ENCODE peak calls at places on chromosomes 1 and 21, in five cellular contexts. M is CD8-positive, alpha-beta T cell; Y is neural crest cell; Q is choroid plexus epithelial cell; J is lower lobe of right lung. N is an unnamed sample.

GRCh38 chr1:160567858-160568682 is 11.2 kb downstream of the CD84 start:
- DNase-seq in Y (no peak), M (peak), J (no peak), Q (no peak), N (no peak)

GRCh38 chr1:169483500-169483966 is 2.2 kb downstream of the SLC19A2 start:
- DNase-seq in Y (no peak), M (no peak), J (no peak), Q (peak), N (peak)

GRCh38 chr1:155125511-155125945 is 2.1 kb upstream of the EFNA1 start:
- DNase-seq in Y (no peak), Q (peak), J (no peak), M (no peak), N (peak)

GRCh38 chr1:193031431-193031830 is 27.7 kb downstream of the UCHL5 start:
- DNase-seq in Q (peak), M (no peak), J (no peak), Y (no peak), N (peak)

GRCh38 chr1:183315987-183316758 is 102.0 kb downstream of the NMNAT2 start:
- DNase-seq in M (no peak), Q (no peak), J (no peak), Y (no peak), N (no peak)

GRCh38 chr1:224780736-224781135 is 148.7 kb upstream of the DNAH14 start:
- DNase-seq in Y (no peak), M (no peak), J (no peak), Q (no peak), N (no peak)

GRCh38 chr1:229279242-229279641 is 8.3 kb downstream of the RAB4A start:
- DNase-seq in Y (no peak), J (no peak), Q (no peak), M (no peak), N (no peak)

GRCh38 chr1:227542153-227543120 is 20.9 kb upstream of the ZNF678 start:
- DNase-seq in M (peak), Q (peak), Y (peak), J (peak), N (peak)

GRCh38 chr1:230913496-230913895 is 45.2 kb upstream of the C1orf198 start:
- DNase-seq in Y (no peak), J (no peak), M (no peak), Q (no peak), N (peak)

GRCh38 chr1:198849108-198849507 is 210.3 kb downstream of the PTPRC start:
- DNase-seq in Y (no peak), Q (no peak), J (no peak), M (no peak), N (no peak)

GRCh38 chr1:228416217-228416971 is at the start of gene TRIM17:
- DNase-seq in M (peak), Y (peak), Q (peak), J (no peak), N (no peak)

GRCh38 chr1:118113261-118113660 is 71.8 kb downstream of the SPAG17 start:
- DNase-seq in Q (no peak), Y (no peak), J (no peak), M (no peak), N (peak)

GRCh38 chr1:108327534-108328462 is 83.9 kb upstream of the NBPF4 start:
- DNase-seq in Q (peak), Y (no peak), J (no peak), M (no peak), N (peak)
- TF ChIP-seq CTCF in Q (peak), Y (peak), J (no peak), M (no peak), N (peak)

DNA sequence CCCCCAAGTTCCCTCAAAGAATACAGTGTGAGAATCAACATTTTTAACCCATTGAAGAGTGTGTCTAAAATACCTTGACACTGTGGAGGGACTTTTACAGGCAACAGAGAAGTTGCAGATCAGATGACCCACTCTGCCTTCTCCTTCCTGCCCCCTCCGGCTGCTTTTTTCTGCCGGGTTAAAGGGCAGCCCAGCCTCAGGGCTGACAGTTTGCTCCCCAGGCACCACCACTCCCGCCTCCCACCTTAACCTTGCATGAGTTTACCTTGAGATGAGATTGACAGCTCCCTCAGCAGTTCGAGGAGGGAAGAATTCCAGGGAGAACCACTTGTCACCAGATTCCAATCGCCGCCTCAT is 3.2 kb downstream of the MTHFR start:
- DNase-seq in M (no peak), J (no peak), Y (no peak), Q (peak), N (no peak)
- TF ChIP-seq CTCF in M (no peak), J (no peak), Y (no peak), Q (no peak), N (no peak)

GRCh38 chr1:206430031-206430983 is 40.0 kb upstream of the IKBKE start:
- DNase-seq in Q (peak), M (no peak), Y (no peak), J (no peak), N (peak)
- TF ChIP-seq CTCF in Q (peak), M (no peak), Y (no peak), J (no peak), N (peak)

GRCh38 chr1:27600500-27601175 is 3.3 kb downstream of the AHDC1 start:
- DNase-seq in M (no peak), J (no peak), Y (no peak), Q (peak), N (no peak)
- TF ChIP-seq CTCF in M (no peak), J (no peak), Y (no peak), Q (peak), N (no peak)

GRCh38 chr1:217747156-217747769 is 116.1 kb downstream of the SPATA17 start:
- DNase-seq in M (no peak), Q (peak), Y (no peak), J (no peak), N (peak)
- TF ChIP-seq CTCF in M (peak), Q (peak), Y (peak), J (peak), N (peak)

GRCh38 chr1:235157150-235157549 is 3.9 kb downstream of the RBM34 start:
- DNase-seq in Y (no peak), J (no peak), Q (no peak), M (no peak), N (no peak)

GRCh38 chr1:235158680-235159079 is 2.4 kb downstream of the RBM34 start:
- DNase-seq in Q (no peak), J (no peak), M (no peak), Y (no peak), N (no peak)

GRCh38 chr1:235160395-235160964 is 570 bp downstream of the RBM34 start:
- DNase-seq in J (no peak), Q (peak), Y (no peak), M (no peak), N (peak)

GRCh38 chr1:235161685-235162327 is 756 bp upstream of the RBM34 start:
- DNase-seq in J (no peak), M (no peak), Q (no peak), Y (no peak), N (no peak)

DNA sequence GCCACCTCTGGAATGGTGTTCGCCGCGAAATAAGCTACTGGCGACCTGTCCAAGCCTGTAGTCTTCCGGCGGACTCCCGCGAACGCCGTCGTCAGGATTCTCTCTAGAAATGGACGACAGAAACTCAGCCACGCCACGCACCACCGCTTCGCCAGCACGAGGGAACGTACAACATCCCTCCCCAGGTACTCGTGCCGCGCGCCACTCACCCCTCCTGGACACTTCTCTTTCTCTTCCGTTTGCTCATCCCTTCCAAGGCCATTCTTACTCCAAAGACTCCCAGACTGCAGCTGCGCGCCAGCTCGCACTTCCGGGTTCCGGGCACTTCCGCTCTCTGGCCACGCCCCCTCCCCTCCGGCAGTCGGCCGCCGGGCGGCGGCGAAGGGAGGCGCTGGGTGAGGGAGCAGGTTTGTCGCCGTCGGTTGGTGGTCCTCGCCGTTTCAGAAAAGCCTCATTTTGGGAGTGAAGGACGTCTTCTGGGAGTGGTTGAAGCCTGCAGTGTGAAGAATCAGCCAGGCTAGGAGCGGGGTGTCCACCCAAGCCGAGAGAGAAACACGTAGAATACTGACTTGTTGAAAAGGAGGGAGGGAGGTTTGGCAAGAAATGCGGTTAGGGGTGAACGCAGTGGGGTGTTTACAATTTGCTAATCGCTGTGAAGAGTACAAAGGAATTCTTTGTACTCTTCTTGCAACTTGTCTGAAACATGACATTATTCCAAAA is at the start of gene RBM34:
- DNase-seq in Y (peak), Q (peak), M (peak), J (peak), N (peak)
- TF ChIP-seq CTCF in Y (no peak), Q (peak), M (no peak), J (no peak), N (no peak)

DNA sequence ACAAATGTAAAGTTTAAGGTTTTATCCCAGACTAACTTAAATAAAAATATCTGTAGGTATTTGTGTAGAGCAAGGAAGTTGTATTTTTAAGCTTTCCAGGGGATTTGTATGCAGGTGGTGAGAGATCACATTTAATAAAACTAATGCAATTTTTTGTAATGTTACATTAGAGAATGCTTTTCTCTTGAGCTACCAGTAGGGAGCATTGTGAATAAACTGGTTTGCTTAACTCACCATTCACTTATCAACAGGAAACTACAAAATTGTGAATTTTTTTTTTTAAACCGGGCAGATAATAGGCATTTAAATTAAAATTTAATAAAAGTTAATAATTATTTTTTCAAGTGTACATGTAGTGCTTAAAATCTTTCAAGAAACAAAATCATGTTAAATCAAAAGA is 78.6 kb downstream of the IVNS1ABP start:
- DNase-seq in J (no peak), Y (no peak), Q (peak), M (no peak), N (peak)
- TF ChIP-seq CTCF in J (peak), Y (peak), Q (peak), M (peak), N (peak)

GRCh38 chr21:42537106-42537742 is 23.6 kb downstream of the SLC37A1 start:
- DNase-seq in M (no peak), Q (peak), Y (no peak), J (no peak), N (peak)
- TF ChIP-seq CTCF in M (no peak), Q (peak), Y (peak), J (no peak), N (no peak)